ENCODE peak calls at places on chromosomes 13 and 19, in five cellular contexts. One of them, this sample, is unnamed.

GRCh38 chr13:20197361-20197834 is 4.7 kb upstream of the GJB2 start:
- DNase-seq in choroid plexus epithelial cell: peak; percentile 74
- DNase-seq in brain microvascular endothelial cell: no peak
- DNase-seq in psoas muscle: no peak
- DNase-seq in keratinocyte: no peak
- DNase-seq in this sample: no peak

GRCh38 chr13:47168086-47168485 is 271.2 kb upstream of the HTR2A start:
- DNase-seq in psoas muscle: no peak
- DNase-seq in keratinocyte: no peak
- DNase-seq in brain microvascular endothelial cell: peak; percentile 59
- DNase-seq in choroid plexus epithelial cell: peak; percentile 83
- DNase-seq in this sample: no peak

GRCh38 chr13:113489171-113489548 is 1.4 kb downstream of the DCUN1D2 start:
- DNase-seq in keratinocyte: no peak
- DNase-seq in psoas muscle: no peak
- DNase-seq in choroid plexus epithelial cell: peak; percentile 44
- DNase-seq in brain microvascular endothelial cell: no peak
- DNase-seq in this sample: no peak

GRCh38 chr19:10009269-10009665 is 1.0 kb downstream of the COL5A3 start:
- DNase-seq in choroid plexus epithelial cell: peak; percentile 85
- DNase-seq in psoas muscle: peak; percentile 90
- DNase-seq in brain microvascular endothelial cell: peak; percentile 75
- DNase-seq in keratinocyte: no peak
- DNase-seq in this sample: no peak

GRCh38 chr19:11767633-11768133 is 883 bp downstream of the ZNF441 start:
- DNase-seq in choroid plexus epithelial cell: peak; percentile 39
- DNase-seq in keratinocyte: no peak
- DNase-seq in psoas muscle: peak; percentile 64
- DNase-seq in brain microvascular endothelial cell: peak; percentile 9
- DNase-seq in this sample: peak; percentile 16

GRCh38 chr19:23983406-23983805 is 68.7 kb downstream of the ZNF726 start:
- DNase-seq in choroid plexus epithelial cell: no peak
- DNase-seq in brain microvascular endothelial cell: no peak
- DNase-seq in psoas muscle: no peak
- DNase-seq in keratinocyte: no peak
- DNase-seq in this sample: no peak

GRCh38 chr13:20482275-20482761 is 43.3 kb downstream of the CRYL1 start:
- DNase-seq in keratinocyte: no peak
- DNase-seq in choroid plexus epithelial cell: no peak
- DNase-seq in brain microvascular endothelial cell: no peak
- DNase-seq in psoas muscle: no peak
- DNase-seq in this sample: no peak

GRCh38 chr13:111514646-111515617 is 194.5 kb downstream of the TEX29 start:
- DNase-seq in brain microvascular endothelial cell: no peak
- DNase-seq in choroid plexus epithelial cell: no peak
- DNase-seq in keratinocyte: no peak
- DNase-seq in psoas muscle: no peak
- DNase-seq in this sample: no peak

GRCh38 chr13:109315481-109315880 is 470.9 kb downstream of the IRS2 start:
- DNase-seq in psoas muscle: no peak
- DNase-seq in brain microvascular endothelial cell: no peak
- DNase-seq in keratinocyte: no peak
- DNase-seq in choroid plexus epithelial cell: no peak
- DNase-seq in this sample: no peak

GRCh38 chr13:39317284-39317683 is 279.0 kb downstream of the NHLRC3 start:
- DNase-seq in psoas muscle: peak; percentile 64
- DNase-seq in keratinocyte: no peak
- DNase-seq in brain microvascular endothelial cell: peak; percentile 29
- DNase-seq in choroid plexus epithelial cell: peak; percentile 84
- DNase-seq in this sample: no peak

GRCh38 chr19:51903192-51903591 is 1.6 kb downstream of the ZNF649 start:
- DNase-seq in psoas muscle: no peak
- DNase-seq in keratinocyte: no peak
- DNase-seq in choroid plexus epithelial cell: no peak
- DNase-seq in brain microvascular endothelial cell: no peak
- DNase-seq in this sample: no peak
- H3K4me3 ChIP-seq in psoas muscle: peak overlapping the region; percentile 73
- H3K4me3 ChIP-seq in keratinocyte: peak overlapping the region; percentile 84
- H3K4me3 ChIP-seq in choroid plexus epithelial cell: no peak overlapping the region
- H3K4me3 ChIP-seq in brain microvascular endothelial cell: no peak overlapping the region
- H3K4me3 ChIP-seq in this sample: no peak overlapping the region

GRCh38 chr19:1079566-1080111 is 12.7 kb downstream of the ARHGAP45 start:
- DNase-seq in keratinocyte: no peak
- DNase-seq in choroid plexus epithelial cell: no peak
- DNase-seq in psoas muscle: no peak
- DNase-seq in brain microvascular endothelial cell: no peak
- DNase-seq in this sample: no peak
- TF ChIP-seq CTCF in keratinocyte: no peak
- TF ChIP-seq CTCF in choroid plexus epithelial cell: no peak
- TF ChIP-seq CTCF in psoas muscle: no peak
- TF ChIP-seq CTCF in brain microvascular endothelial cell: no peak
- TF ChIP-seq CTCF in this sample: no peak

GRCh38 chr19:48363500-48363809 is 285 bp downstream of the TMEM143 start:
- DNase-seq in choroid plexus epithelial cell: no peak
- DNase-seq in keratinocyte: no peak
- DNase-seq in brain microvascular endothelial cell: no peak
- DNase-seq in psoas muscle: no peak
- DNase-seq in this sample: no peak

GRCh38 chr19:48365602-48366001 is 1.4 kb downstream of the SYNGR4 start:
- DNase-seq in psoas muscle: no peak
- DNase-seq in choroid plexus epithelial cell: no peak
- DNase-seq in brain microvascular endothelial cell: no peak
- DNase-seq in keratinocyte: no peak
- DNase-seq in this sample: no peak

GRCh38 chr19:48362716-48363499 is 832 bp downstream of the TMEM143 start:
- DNase-seq in keratinocyte: peak; percentile 78
- DNase-seq in choroid plexus epithelial cell: peak; percentile 98
- DNase-seq in psoas muscle: peak; percentile 97
- DNase-seq in brain microvascular endothelial cell: peak; percentile 93
- DNase-seq in this sample: peak; percentile 75

GRCh38 chr19:48363810-48364563 is at the start of the genes SYNGR4 and TMEM143:
- DNase-seq in psoas muscle: peak; percentile 100
- DNase-seq in choroid plexus epithelial cell: peak; percentile 100
- DNase-seq in brain microvascular endothelial cell: peak; percentile 99
- DNase-seq in keratinocyte: peak; percentile 99
- DNase-seq in this sample: peak; percentile 97

GRCh38 chr19:48364564-48365363 is 597 bp downstream of the SYNGR4 start:
- DNase-seq in brain microvascular endothelial cell: no peak
- DNase-seq in psoas muscle: no peak
- DNase-seq in keratinocyte: no peak
- DNase-seq in choroid plexus epithelial cell: no peak
- DNase-seq in this sample: no peak
- H3K4me3 ChIP-seq in brain microvascular endothelial cell: peak overlapping the region; percentile 70
- H3K4me3 ChIP-seq in psoas muscle: peak overlapping the region; percentile 80
- H3K4me3 ChIP-seq in keratinocyte: peak overlapping the region; percentile 37
- H3K4me3 ChIP-seq in choroid plexus epithelial cell: peak overlapping the region; percentile 44
- H3K4me3 ChIP-seq in this sample: peak overlapping the region; percentile 17

GRCh38 chr19:55344444-55344843 is 4.8 kb downstream of the KMT5C start:
- DNase-seq in keratinocyte: no peak
- DNase-seq in psoas muscle: no peak
- DNase-seq in choroid plexus epithelial cell: no peak
- DNase-seq in brain microvascular endothelial cell: no peak
- DNase-seq in this sample: no peak
- TF ChIP-seq CTCF in keratinocyte: no peak
- TF ChIP-seq CTCF in psoas muscle: no peak
- TF ChIP-seq CTCF in choroid plexus epithelial cell: no peak
- TF ChIP-seq CTCF in brain microvascular endothelial cell: peak; percentile 10
- TF ChIP-seq CTCF in this sample: no peak

DNA sequence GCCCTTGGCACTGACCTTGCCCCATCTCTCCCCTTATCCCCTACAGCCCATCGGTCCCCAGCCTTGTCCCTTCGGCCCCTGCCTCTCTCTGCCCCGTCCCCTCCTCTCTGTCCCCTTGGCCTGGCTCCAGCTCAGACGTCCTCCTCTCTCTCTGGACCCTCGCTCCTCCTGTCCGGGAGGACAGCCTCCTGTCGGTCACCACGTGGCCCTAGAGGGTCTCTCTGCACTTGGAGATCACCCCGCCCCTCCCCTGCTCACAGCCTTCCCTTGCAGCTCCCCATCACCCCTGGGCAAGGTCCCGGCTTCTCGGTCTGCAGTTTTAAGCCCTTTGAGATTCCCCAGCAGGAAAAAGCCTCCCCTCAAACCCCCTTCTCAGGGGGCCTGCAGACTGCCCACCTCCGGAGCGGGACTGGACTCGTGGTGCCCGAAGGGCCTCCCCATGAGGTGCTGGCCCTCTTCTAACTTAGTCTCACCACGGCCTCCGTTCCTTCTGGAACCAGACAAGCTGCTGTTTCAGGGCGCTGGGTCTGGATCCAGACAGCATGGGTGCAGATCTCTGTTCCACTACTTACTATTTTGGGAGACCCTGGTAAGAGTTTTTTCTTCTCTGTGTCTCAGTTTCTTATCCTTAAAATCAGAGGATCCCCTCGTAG is 3.3 kb upstream of the KLK15 start:
- DNase-seq in psoas muscle: peak; percentile 30
- DNase-seq in choroid plexus epithelial cell: no peak
- DNase-seq in brain microvascular endothelial cell: no peak
- DNase-seq in keratinocyte: no peak
- DNase-seq in this sample: no peak
- H3K4me3 ChIP-seq in psoas muscle: no peak overlapping the region
- H3K4me3 ChIP-seq in choroid plexus epithelial cell: no peak overlapping the region
- H3K4me3 ChIP-seq in brain microvascular endothelial cell: no peak overlapping the region
- H3K4me3 ChIP-seq in keratinocyte: no peak overlapping the region
- H3K4me3 ChIP-seq in this sample: no peak overlapping the region

GRCh38 chr13:49996951-49997895 is at the start of gene TRIM13:
- DNase-seq in psoas muscle: peak; percentile 95
- DNase-seq in keratinocyte: no peak
- DNase-seq in choroid plexus epithelial cell: peak; percentile 95
- DNase-seq in brain microvascular endothelial cell: peak; percentile 89
- DNase-seq in this sample: peak; percentile 50
- TF ChIP-seq CTCF in psoas muscle: peak; percentile 73
- TF ChIP-seq CTCF in keratinocyte: peak; percentile 70
- TF ChIP-seq CTCF in choroid plexus epithelial cell: peak; percentile 84
- TF ChIP-seq CTCF in brain microvascular endothelial cell: peak; percentile 87
- TF ChIP-seq CTCF in this sample: peak; percentile 87

DNA sequence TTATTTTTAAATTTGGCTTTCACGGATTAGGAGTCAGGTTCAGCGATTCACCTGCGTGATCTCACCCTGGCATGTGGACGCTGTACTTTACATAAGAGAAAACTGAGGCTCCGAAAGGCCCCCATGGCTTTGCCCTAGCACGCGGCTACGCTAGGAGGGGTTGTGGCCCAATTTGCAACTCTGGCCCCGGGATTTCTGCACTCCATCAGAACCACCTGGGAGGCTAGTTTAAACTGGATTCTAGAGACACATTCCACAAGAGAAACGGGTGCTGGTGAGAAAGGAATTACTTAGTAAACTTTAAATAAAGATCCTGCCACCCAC is 6.2 kb downstream of the BCL3 start:
- DNase-seq in psoas muscle: no peak
- DNase-seq in keratinocyte: no peak
- DNase-seq in brain microvascular endothelial cell: no peak
- DNase-seq in choroid plexus epithelial cell: no peak
- DNase-seq in this sample: no peak
- H3K4me3 ChIP-seq in psoas muscle: peak overlapping the region; percentile 97
- H3K4me3 ChIP-seq in keratinocyte: peak overlapping the region; percentile 28
- H3K4me3 ChIP-seq in brain microvascular endothelial cell: no peak overlapping the region
- H3K4me3 ChIP-seq in choroid plexus epithelial cell: peak overlapping the region; percentile 16
- H3K4me3 ChIP-seq in this sample: no peak overlapping the region